ENCODE peak calls at places on chromosomes 5 and 9, in five cellular contexts. D is HCT116, Q is HepG2, Z is GM12878, O is K562. J is an unnamed sample.

GRCh38 chr9:113701741-113702422 is 174.2 kb upstream of the ZNF618 start:
- DNase-seq in D (no peak), Q (no peak), Z (no peak), O (no peak), J (no peak)

GRCh38 chr5:173487296-173487695 is 129.2 kb downstream of the BOD1 start:
- DNase-seq in D (no peak), Q (no peak), Z (no peak), O (no peak), J (no peak)

GRCh38 chr5:138033916-138034315 is 1.0 kb upstream of the FAM13B start:
- DNase-seq in D (no peak), Q (no peak), Z (no peak), O (no peak), J (no peak)

GRCh38 chr9:38384990-38385848 is 7.3 kb upstream of the ALDH1B1 start:
- DNase-seq in D (no peak), Q (no peak), Z (no peak), O (no peak), J (peak)

GRCh38 chr5:756171-756570 is 28.4 kb downstream of the ZDHHC11B start:
- DNase-seq in D (no peak), Q (no peak), Z (no peak), O (no peak), J (no peak)

GRCh38 chr9:22643541-22643940 is 196.9 kb downstream of the DMRTA1 start:
- DNase-seq in D (no peak), Q (no peak), Z (no peak), O (no peak), J (no peak)

GRCh38 chr9:77808750-77809079 is 160.6 kb upstream of the GNA14 start:
- DNase-seq in D (no peak), Q (peak), Z (no peak), O (no peak), J (no peak)

GRCh38 chr5:137004279-137004678 is 494.8 kb downstream of the SPOCK1 start:
- DNase-seq in D (no peak), Q (no peak), Z (no peak), O (no peak), J (no peak)

GRCh38 chr9:136616307-136616635 is 46.4 kb upstream of the EGFL7 start:
- DNase-seq in D (no peak), Q (no peak), Z (no peak), O (no peak), J (no peak)

GRCh38 chr9:35112257-35113020 is 3.2 kb downstream of the ATOSB start:
- DNase-seq in D (no peak), Q (no peak), Z (no peak), O (no peak), J (no peak)

GRCh38 chr5:122756263-122756911 is 18.5 kb upstream of the SNX2 start:
- DNase-seq in D (no peak), Q (no peak), Z (no peak), O (no peak), J (no peak)

DNA sequence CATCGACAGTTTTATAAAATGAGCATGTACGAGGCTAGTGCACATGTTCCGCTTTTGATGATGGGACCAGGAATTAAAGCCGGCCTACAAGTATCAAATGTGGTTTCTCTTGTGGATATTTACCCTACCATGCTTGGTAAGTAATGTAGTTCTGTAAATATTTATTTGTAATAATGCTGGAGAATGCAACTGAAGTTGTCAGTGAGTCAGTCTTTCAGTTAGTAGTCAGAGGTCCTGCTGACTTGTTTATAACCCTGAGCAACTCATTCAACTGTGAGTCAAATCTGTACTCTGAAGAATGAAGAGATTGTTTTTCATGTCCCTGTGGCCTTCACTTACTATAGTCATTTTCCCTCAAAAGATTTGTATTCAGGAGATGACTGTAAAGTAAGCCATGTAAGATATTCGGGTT is 28.4 kb upstream of the GPR150 start:
- DNase-seq in D (peak), Q (peak), Z (no peak), O (no peak), J (no peak)
- H3K27ac ChIP-seq in D (no peak), Q (no peak), Z (no peak), O (no peak), J (no peak)

GRCh38 chr5:171418982-171419662 is at the start of gene FGF18:
- DNase-seq in D (peak), Q (peak), Z (no peak), O (peak), J (peak)

GRCh38 chr5:171420429-171421231 is 1.2 kb downstream of the FGF18 start:
- DNase-seq in D (no peak), Q (no peak), Z (no peak), O (no peak), J (peak)

GRCh38 chr5:171418316-171418981 is 998 bp upstream of the FGF18 start:
- DNase-seq in D (peak), Q (peak), Z (no peak), O (peak), J (peak)

GRCh38 chr5:171421331-171422262 is 2.1 kb downstream of the FGF18 start:
- DNase-seq in D (no peak), Q (no peak), Z (no peak), O (no peak), J (peak)

GRCh38 chr5:171419663-171420428 is 399 bp downstream of the FGF18 start:
- DNase-seq in D (no peak), Q (no peak), Z (no peak), O (no peak), J (peak)
- TF ChIP-seq EZH2 in D (no peak), Q (no peak), Z (no peak), O (no peak), J (no peak)

DNA sequence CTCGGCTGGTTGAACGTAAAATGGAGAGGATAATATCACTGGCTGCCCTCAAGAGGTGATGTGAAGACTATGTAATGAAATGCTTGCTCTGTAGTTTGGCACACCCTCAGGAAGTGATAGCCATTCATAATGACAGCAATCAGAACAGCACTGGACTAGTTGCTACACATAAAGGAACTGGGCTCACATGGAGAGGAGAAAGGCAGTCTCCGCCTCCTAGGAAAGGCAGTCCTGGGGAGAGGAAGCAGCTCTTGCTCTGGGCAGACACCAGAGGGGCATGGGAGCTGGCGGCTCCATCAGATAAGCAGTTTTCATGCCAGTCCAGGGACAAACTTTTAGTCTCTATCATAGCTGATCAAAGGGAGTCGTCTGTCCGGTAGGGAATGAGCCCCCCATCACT is 46.9 kb downstream of the ARHGEF37 start:
- DNase-seq in D (no peak), Q (no peak), Z (no peak), O (no peak), J (no peak)
- TF ChIP-seq REST in D (no peak), Q (no peak), Z (no peak), O (no peak), J (no peak)

GRCh38 chr5:170360712-170361501 is 28.3 kb downstream of the KCNMB1 start:
- DNase-seq in D (no peak), Q (no peak), Z (no peak), O (no peak), J (no peak)
- H3K27ac ChIP-seq in D (no peak), Q (no peak), Z (no peak), O (no peak), J (no peak)

GRCh38 chr5:171317225-171317624 is 8.2 kb downstream of the TLX3 start:
- DNase-seq in D (no peak), Q (no peak), Z (no peak), O (peak), J (no peak)

GRCh38 chr5:171316258-171317121 is 7.4 kb downstream of the TLX3 start:
- DNase-seq in D (no peak), Q (no peak), Z (no peak), O (no peak), J (peak)

GRCh38 chr5:171315925-171316257 is 6.8 kb downstream of the TLX3 start:
- DNase-seq in D (no peak), Q (no peak), Z (no peak), O (no peak), J (no peak)

GRCh38 chr5:171314728-171315385 is 5.8 kb downstream of the TLX3 start:
- DNase-seq in D (no peak), Q (no peak), Z (no peak), O (no peak), J (peak)

DNA sequence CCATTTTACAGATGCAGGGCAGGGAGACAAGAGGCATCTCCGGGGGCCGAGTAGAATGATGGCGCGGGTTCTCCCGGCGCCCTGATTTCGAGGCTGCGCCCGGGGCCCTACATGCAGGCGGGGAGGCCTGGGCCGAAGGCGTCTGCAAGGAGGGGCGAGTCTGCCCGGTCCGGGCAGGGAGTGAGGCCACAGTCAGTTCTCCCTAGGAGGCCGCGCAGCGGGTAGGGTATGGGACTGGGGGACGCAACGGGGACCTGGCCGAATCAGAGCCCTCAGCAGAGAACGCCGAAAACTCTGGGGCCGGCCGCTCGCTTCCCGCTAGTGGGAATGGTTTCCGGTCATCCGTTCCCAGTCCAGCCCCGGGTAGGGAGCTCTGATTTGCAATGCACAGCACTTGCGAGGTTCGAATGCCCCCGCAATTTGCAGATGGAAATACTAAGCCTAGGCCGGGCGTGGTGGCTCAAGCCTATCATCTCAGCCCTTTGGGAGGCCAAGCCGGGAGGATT is 6.4 kb downstream of the TLX3 start:
- DNase-seq in D (no peak), Q (no peak), Z (no peak), O (no peak), J (peak)
- TF ChIP-seq EZH2 in D (no peak), Q (no peak), Z (no peak), O (no peak), J (peak)

DNA sequence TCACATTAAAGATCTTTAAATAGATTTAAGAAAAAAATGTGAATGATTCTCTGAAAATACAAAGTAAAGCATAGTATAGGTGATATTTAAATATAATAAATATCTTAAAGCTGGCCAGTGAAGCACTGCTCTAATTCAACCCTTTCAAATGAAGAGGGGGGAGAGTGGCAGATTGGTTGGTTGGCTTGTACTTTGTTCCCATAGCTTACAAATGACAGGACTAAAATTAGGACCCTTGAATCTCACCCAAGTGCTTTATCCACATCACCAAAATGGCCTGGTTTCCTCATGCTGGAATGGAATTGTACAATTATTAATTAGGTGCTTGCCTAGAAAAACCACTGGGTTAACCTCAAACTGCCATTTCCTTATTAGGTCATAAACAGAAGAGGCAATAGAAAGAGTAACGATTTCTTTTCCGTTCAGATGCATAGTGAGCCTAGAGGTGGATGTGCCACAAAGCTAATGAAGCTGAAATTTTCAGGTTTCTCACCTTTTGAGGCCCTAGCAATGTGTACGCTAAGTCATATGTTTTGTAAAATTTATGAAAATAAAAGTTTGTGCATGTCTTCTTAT is 354.5 kb upstream of the CDH6 start:
- DNase-seq in D (no peak), Q (no peak), Z (no peak), O (no peak), J (no peak)
- TF ChIP-seq REST in D (no peak), Q (no peak), Z (no peak), O (no peak), J (no peak)

DNA sequence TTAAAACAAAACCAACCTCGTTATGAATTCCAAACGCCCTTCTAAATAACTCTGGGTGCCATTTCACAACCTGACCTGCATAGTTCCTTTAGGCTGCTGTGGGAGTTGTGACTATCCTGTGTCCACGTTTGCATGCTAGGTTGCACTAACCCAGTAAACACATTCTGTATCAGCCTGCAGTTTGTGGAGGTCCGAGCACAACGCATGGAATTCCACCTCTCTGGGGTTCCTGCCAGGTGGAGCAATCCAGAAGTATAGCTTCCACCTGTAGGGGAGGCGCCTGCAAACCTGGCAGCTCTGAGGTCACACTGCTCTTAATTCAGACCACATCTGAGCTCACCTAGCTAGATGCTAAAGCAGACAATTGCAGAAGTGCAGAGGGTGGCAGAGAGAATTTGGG is 57.2 kb downstream of the MARCHF3 start:
- DNase-seq in D (no peak), Q (peak), Z (no peak), O (no peak), J (peak)
- H3K27ac ChIP-seq in D (no peak), Q (no peak), Z (peak), O (peak), J (no peak)

J was measured in GM23338.